ENCODE peak calls at places on chromosomes 6 and 20, in six cellular contexts. G, M, D, S, C and I are unnamed samples.

GRCh38 chr6:25499851-25500250 is 152.2 kb upstream of the SCGN start:
- DNase-seq in G (no peak), M (peak), D (no peak), S (no peak), C (no peak), I (no peak)

GRCh38 chr20:10800288-10800687 is 126.5 kb upstream of the JAG1 start:
- DNase-seq in G (no peak), M (no peak), D (no peak), S (no peak), C (no peak), I (no peak)

GRCh38 chr6:11653028-11653583 is 115.6 kb downstream of the TMEM170B start:
- DNase-seq in G (no peak), M (no peak), D (peak), S (no peak), C (peak), I (no peak)

GRCh38 chr6:134814076-134814709 is 135.7 kb downstream of the ALDH8A1 start:
- DNase-seq in G (no peak), M (peak), D (no peak), S (no peak), C (no peak), I (no peak)

GRCh38 chr20:44784688-44785087 is 25.7 kb downstream of the RIMS4 start:
- DNase-seq in G (no peak), M (no peak), D (no peak), S (no peak), C (no peak), I (no peak)

GRCh38 chr6:82554706-82555105 is 191.1 kb downstream of the TPBG start:
- DNase-seq in G (no peak), M (no peak), D (no peak), S (no peak), C (no peak), I (no peak)

GRCh38 chr20:58238490-58238889 is 10.0 kb upstream of the ANKRD60 start:
- DNase-seq in G (no peak), M (no peak), D (no peak), S (no peak), C (no peak), I (peak)

GRCh38 chr6:19804362-19805145 is 32.6 kb upstream of the ID4 start:
- DNase-seq in G (peak), M (peak), D (peak), S (peak), C (peak), I (peak)

GRCh38 chr6:98794306-98794852 is 40.0 kb upstream of the POU3F2 start:
- DNase-seq in G (no peak), M (no peak), D (no peak), S (no peak), C (no peak), I (no peak)

GRCh38 chr6:2510341-2510740 is 240.4 kb downstream of the MYLK4 start:
- DNase-seq in G (no peak), M (no peak), D (no peak), S (no peak), C (no peak), I (no peak)

GRCh38 chr6:157980288-157981131 is 1.2 kb upstream of the SYNJ2 start:
- DNase-seq in G (no peak), M (no peak), D (no peak), S (no peak), C (no peak), I (no peak)

GRCh38 chr6:25769983-25770382 is 15.4 kb downstream of the SLC17A4 start:
- DNase-seq in G (no peak), M (no peak), D (peak), S (no peak), C (no peak), I (no peak)

GRCh38 chr6:33987531-33988021 is 158.3 kb downstream of the GRM4 start:
- DNase-seq in G (no peak), M (no peak), D (no peak), S (no peak), C (peak), I (peak)

GRCh38 chr6:33990061-33990541 is 155.8 kb downstream of the GRM4 start:
- DNase-seq in G (no peak), M (no peak), D (no peak), S (no peak), C (peak), I (peak)

GRCh38 chr6:33989016-33989854 is 156.7 kb downstream of the GRM4 start:
- DNase-seq in G (no peak), M (no peak), D (no peak), S (no peak), C (peak), I (peak)

GRCh38 chr6:33985947-33986346 is 159.9 kb downstream of the GRM4 start:
- DNase-seq in G (no peak), M (no peak), D (no peak), S (no peak), C (no peak), I (peak)

DNA sequence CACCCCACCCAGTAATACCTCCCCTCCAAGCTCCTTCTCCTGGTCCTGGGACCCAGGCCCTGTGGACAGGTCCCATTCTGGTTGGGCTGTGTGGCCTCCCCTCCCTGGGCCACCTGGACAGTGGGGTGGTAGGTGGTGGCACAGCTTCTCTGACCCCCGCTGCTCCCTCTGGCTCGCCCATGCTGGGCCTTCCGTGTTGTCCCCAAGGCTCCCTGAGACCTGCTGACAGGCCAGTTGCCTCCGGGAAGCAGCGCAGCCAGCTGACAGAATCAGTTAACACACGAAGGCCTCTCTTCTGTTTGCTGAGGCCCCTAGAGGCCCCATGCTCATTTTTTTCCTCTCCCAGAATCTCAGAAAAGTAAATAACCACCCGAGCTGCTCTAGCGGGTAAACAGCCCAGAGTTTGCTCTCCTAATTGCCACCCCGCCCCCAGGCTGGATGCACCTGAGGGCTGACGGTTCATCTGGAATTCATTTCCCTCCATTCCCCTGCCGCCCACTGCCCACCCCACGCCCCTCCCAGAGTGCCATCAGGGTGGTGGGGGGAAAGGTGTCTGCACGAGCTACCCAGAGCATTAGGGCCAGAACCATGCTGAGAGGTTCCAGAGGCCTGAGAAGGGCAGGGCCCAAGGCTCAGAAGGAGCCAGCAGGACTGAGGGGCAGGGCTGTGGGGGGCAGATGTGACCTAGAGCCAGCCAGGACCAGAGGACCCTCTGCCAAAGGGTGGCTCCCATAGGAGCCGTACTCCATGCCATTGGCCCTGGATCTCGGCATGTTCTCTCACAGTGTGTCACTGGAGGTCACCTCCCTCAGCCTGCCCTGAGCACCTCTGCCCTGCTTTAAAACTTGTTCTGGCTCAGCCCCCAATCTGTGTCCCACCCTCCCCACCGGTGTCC is 157.5 kb downstream of the GRM4 start:
- DNase-seq in G (no peak), M (no peak), D (no peak), S (no peak), C (peak), I (peak)
- TF ChIP-seq CTCF in G (no peak), M (no peak), D (no peak), S (no peak), C (no peak), I (no peak)

GRCh38 chr6:104771258-104771832 is 88.4 kb downstream of the HACE1 start:
- DNase-seq in G (no peak), M (no peak), D (peak), S (no peak), C (no peak), I (no peak)
- TF ChIP-seq CTCF in G (no peak), M (peak), D (peak), S (peak), C (peak), I (peak)

DNA sequence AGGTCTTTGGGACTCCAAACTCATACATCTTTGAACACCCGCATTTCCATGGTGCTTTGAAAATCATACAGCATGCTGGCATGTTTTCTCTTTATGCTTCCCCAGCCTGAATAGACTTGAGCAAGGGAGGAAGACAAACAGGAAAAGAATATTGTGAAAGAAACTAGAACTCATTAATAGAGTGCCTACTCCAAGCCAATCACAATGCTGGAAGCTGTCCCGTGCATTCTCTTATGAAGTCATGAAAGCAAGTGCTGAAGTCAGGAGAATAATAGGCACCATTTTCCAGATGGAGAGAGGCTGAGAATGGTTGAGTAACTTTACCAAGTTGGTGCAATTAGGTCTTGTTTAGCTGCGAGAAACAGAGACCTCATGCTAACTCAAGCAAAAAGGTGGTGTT is 102.5 kb upstream of the PTPRT start:
- DNase-seq in G (no peak), M (no peak), D (no peak), S (no peak), C (no peak), I (no peak)
- TF ChIP-seq CTCF in G (no peak), M (no peak), D (no peak), S (no peak), C (no peak), I (no peak)

GRCh38 chr6:36095497-36096391 is 34.6 kb upstream of the MAPK13 start:
- DNase-seq in G (no peak), M (no peak), D (no peak), S (no peak), C (no peak), I (no peak)
- TF ChIP-seq CTCF in G (no peak), M (no peak), D (no peak), S (no peak), C (no peak), I (peak)

GRCh38 chr20:37745553-37745952 is 51.7 kb downstream of the CTNNBL1 start:
- DNase-seq in G (no peak), M (no peak), D (no peak), S (no peak), C (no peak), I (no peak)
- TF ChIP-seq CTCF in G (no peak), M (no peak), D (no peak), S (no peak), C (no peak), I (no peak)

GRCh38 chr20:15069355-15069754 is 731.9 kb upstream of the FLRT3 start:
- DNase-seq in G (no peak), M (no peak), D (no peak), S (no peak), C (no peak), I (no peak)

GRCh38 chr20:15068486-15068885 is 731.1 kb upstream of the FLRT3 start:
- DNase-seq in G (no peak), M (no peak), D (no peak), S (no peak), C (no peak), I (no peak)

GRCh38 chr20:15063077-15063476 is 725.7 kb upstream of the FLRT3 start:
- DNase-seq in G (no peak), M (no peak), D (no peak), S (no peak), C (no peak), I (no peak)

GRCh38 chr20:15061955-15062354 is 724.5 kb upstream of the FLRT3 start:
- DNase-seq in G (no peak), M (no peak), D (no peak), S (no peak), C (no peak), I (no peak)

GRCh38 chr20:15065794-15066193 is 728.4 kb upstream of the FLRT3 start:
- DNase-seq in G (no peak), M (no peak), D (no peak), S (no peak), C (no peak), I (no peak)
- TF ChIP-seq CTCF in G (no peak), M (no peak), D (no peak), S (no peak), C (no peak), I (no peak)

GRCh38 chr6:153084393-153084792 is 46.7 kb downstream of the RGS17 start:
- DNase-seq in G (no peak), M (no peak), D (peak), S (peak), C (no peak), I (no peak)
- TF ChIP-seq CTCF in G (no peak), M (no peak), D (no peak), S (peak), C (no peak), I (peak)